ENCODE peak calls at places on chromosomes 5 and 9, in nine cellular contexts. Z is NCI-H748 treated with DMSO at 0.1 percent for 48 hours; K is mucosa of gallbladder; W is HuH-7.5; T is effector CD4-positive, alpha-beta T cell; Q is MCF 10A; C is stimulated activated naive CD8-positive, alpha-beta T cell treated with anti-CD3 and anti-CD28 coated beads, Interleukin-15, Interleukin-2, amounts not matched to agents 100 U/mL and 50 U/mL, for 24 hours; D is EH; N is AML-193. U is an unnamed sample.

GRCh38 chr5:13991365-13991764 is 46.9 kb upstream of the DNAH5 start:
- DNase-seq in C (no peak), D (no peak), K (no peak), T (no peak), Z (no peak), Q (no peak), N (no peak), W (no peak), U (no peak)

GRCh38 chr5:96146675-96147074 is 185.0 kb upstream of the ELL2 start:
- DNase-seq in D (peak; percentile 89), C (no peak), Q (peak; percentile 41), Z (no peak), N (peak; percentile 85), T (no peak), W (no peak), K (peak; percentile 14), U (peak; percentile 17)

GRCh38 chr5:53481887-53482716 is 1.7 kb downstream of the FST start:
- DNase-seq in T (peak; percentile 14), W (peak; percentile 72), Z (peak; percentile 28), Q (peak; percentile 82), N (peak; percentile 90), D (peak; percentile 80), C (peak; percentile 70), K (peak; percentile 66), U (no peak)

GRCh38 chr5:79181419-79182022 is 54.4 kb upstream of the JMY start:
- DNase-seq in W (no peak), Q (peak; percentile 34), C (no peak), N (no peak), D (peak; percentile 27), Z (no peak), K (no peak), T (no peak), U (no peak)

GRCh38 chr5:135535820-135536801 is at the start of gene NEUROG1:
- DNase-seq in K (no peak), C (no peak), D (no peak), Q (no peak), W (no peak), T (no peak), N (no peak), Z (peak; percentile 54), U (no peak)

GRCh38 chr9:130741024-130741305 is 47.4 kb downstream of the EXOSC2 start:
- DNase-seq in K (no peak), Q (no peak), W (no peak), Z (no peak), T (no peak), D (no peak), N (no peak), C (no peak), U (no peak)

GRCh38 chr9:133115604-133116345 is 5.3 kb downstream of the RALGDS start:
- DNase-seq in N (no peak), C (peak; percentile 72), Z (no peak), W (no peak), Q (no peak), D (peak; percentile 69), K (no peak), T (peak; percentile 41), U (no peak)

GRCh38 chr9:99385814-99386279 is 163.8 kb downstream of the SEC61B start:
- DNase-seq in T (no peak), K (no peak), N (no peak), C (no peak), Z (no peak), Q (peak; percentile 90), W (no peak), D (peak; percentile 94), U (no peak)

GRCh38 chr5:171712616-171713015 is 73.0 kb upstream of the SMIM23 start:
- DNase-seq in T (no peak), N (no peak), Z (no peak), Q (no peak), C (no peak), K (no peak), D (no peak), W (no peak), U (no peak)

GRCh38 chr5:67354051-67354450 is 157.5 kb upstream of the CD180 start:
- DNase-seq in W (no peak), C (no peak), T (no peak), D (no peak), Q (no peak), K (no peak), Z (no peak), N (no peak), U (no peak)

GRCh38 chr5:13946111-13946510 is 1.6 kb upstream of the DNAH5 start:
- DNase-seq in K (no peak), W (no peak), Z (no peak), D (peak; percentile 3), N (no peak), T (no peak), Q (peak; percentile 46), C (no peak), U (peak; percentile 79)